ENCODE peak calls at places on chromosome 7, in seven cellular contexts. One of them, this sample, is unnamed.

GRCh38 chr7:134948736-134949135 is 37.6 kb upstream of the AGBL3 start:
- DNase-seq in H1: no peak
- DNase-seq in K562: no peak
- DNase-seq in GM12891: no peak
- DNase-seq in HepG2: no peak
- DNase-seq in SK-N-SH: no peak
- DNase-seq in GM12878: no peak
- DNase-seq in this sample: no peak

GRCh38 chr7:55365103-55365679 is at the start of gene LANCL2:
- DNase-seq in H1: no peak
- DNase-seq in K562: peak; percentile 61
- DNase-seq in GM12891: no peak
- DNase-seq in HepG2: no peak
- DNase-seq in SK-N-SH: peak; percentile 83
- DNase-seq in GM12878: no peak
- DNase-seq in this sample: no peak

GRCh38 chr7:66267249-66267648 is 62.1 kb downstream of the TPST1 start:
- DNase-seq in H1: no peak
- DNase-seq in K562: no peak
- DNase-seq in GM12891: no peak
- DNase-seq in HepG2: no peak
- DNase-seq in SK-N-SH: no peak
- DNase-seq in GM12878: no peak
- DNase-seq in this sample: no peak

GRCh38 chr7:46908770-46909169 is 673.1 kb downstream of the TNS3 start:
- DNase-seq in H1: no peak
- DNase-seq in K562: no peak
- DNase-seq in GM12891: no peak
- DNase-seq in HepG2: no peak
- DNase-seq in SK-N-SH: no peak
- DNase-seq in GM12878: no peak
- DNase-seq in this sample: no peak

GRCh38 chr7:30813466-30813865 is 42.2 kb downstream of the MINDY4 start:
- DNase-seq in H1: no peak
- DNase-seq in K562: no peak
- DNase-seq in GM12891: no peak
- DNase-seq in HepG2: no peak
- DNase-seq in SK-N-SH: no peak
- DNase-seq in GM12878: no peak
- DNase-seq in this sample: no peak

GRCh38 chr7:101172005-101172853 is 6.9 kb upstream of the VGF start:
- DNase-seq in H1: peak; percentile 77
- DNase-seq in K562: no peak
- DNase-seq in GM12891: no peak
- DNase-seq in HepG2: no peak
- DNase-seq in SK-N-SH: peak; percentile 36
- DNase-seq in GM12878: no peak
- DNase-seq in this sample: no peak

GRCh38 chr7:132154248-132154647 is 422.0 kb downstream of the PLXNA4 start:
- DNase-seq in H1: no peak
- DNase-seq in K562: no peak
- DNase-seq in GM12891: no peak
- DNase-seq in HepG2: no peak
- DNase-seq in SK-N-SH: no peak
- DNase-seq in GM12878: no peak
- DNase-seq in this sample: no peak

GRCh38 chr7:153522261-153522660 is 529.9 kb upstream of the DPP6 start:
- DNase-seq in H1: no peak
- DNase-seq in K562: no peak
- DNase-seq in GM12891: no peak
- DNase-seq in HepG2: no peak
- DNase-seq in SK-N-SH: no peak
- DNase-seq in GM12878: no peak
- DNase-seq in this sample: no peak

GRCh38 chr7:76357379-76358052 is 1.3 kb downstream of the YWHAG start:
- DNase-seq in H1: no peak
- DNase-seq in K562: no peak
- DNase-seq in GM12891: no peak
- DNase-seq in HepG2: no peak
- DNase-seq in SK-N-SH: no peak
- DNase-seq in GM12878: no peak
- DNase-seq in this sample: no peak

GRCh38 chr7:94374721-94375120 is 20.0 kb upstream of the COL1A2 start:
- DNase-seq in H1: no peak
- DNase-seq in K562: no peak
- DNase-seq in GM12891: no peak
- DNase-seq in HepG2: no peak
- DNase-seq in SK-N-SH: no peak
- DNase-seq in GM12878: no peak
- DNase-seq in this sample: no peak

GRCh38 chr7:28528899-28529298 is 116.6 kb downstream of the CREB5 start:
- DNase-seq in H1: no peak
- DNase-seq in K562: no peak
- DNase-seq in GM12891: no peak
- DNase-seq in HepG2: no peak
- DNase-seq in SK-N-SH: no peak
- DNase-seq in GM12878: no peak
- DNase-seq in this sample: no peak

GRCh38 chr7:95793658-95794057 is 21.3 kb downstream of the DYNC1I1 start:
- DNase-seq in H1: no peak
- DNase-seq in K562: no peak
- DNase-seq in GM12891: no peak
- DNase-seq in HepG2: no peak
- DNase-seq in SK-N-SH: no peak
- DNase-seq in GM12878: no peak
- DNase-seq in this sample: no peak

GRCh38 chr7:95796617-95797016 is 24.3 kb downstream of the DYNC1I1 start:
- DNase-seq in H1: no peak
- DNase-seq in K562: no peak
- DNase-seq in GM12891: no peak
- DNase-seq in HepG2: no peak
- DNase-seq in SK-N-SH: no peak
- DNase-seq in GM12878: no peak
- DNase-seq in this sample: no peak

GRCh38 chr7:95800787-95801186 is 28.4 kb downstream of the DYNC1I1 start:
- DNase-seq in H1: no peak
- DNase-seq in K562: no peak
- DNase-seq in GM12891: no peak
- DNase-seq in HepG2: no peak
- DNase-seq in SK-N-SH: no peak
- DNase-seq in GM12878: no peak
- DNase-seq in this sample: no peak

GRCh38 chr7:95794917-95795515 is 22.7 kb downstream of the DYNC1I1 start:
- DNase-seq in H1: no peak
- DNase-seq in K562: peak; percentile 63
- DNase-seq in GM12891: no peak
- DNase-seq in HepG2: peak; percentile 24
- DNase-seq in SK-N-SH: peak; percentile 26
- DNase-seq in GM12878: no peak
- DNase-seq in this sample: no peak

DNA sequence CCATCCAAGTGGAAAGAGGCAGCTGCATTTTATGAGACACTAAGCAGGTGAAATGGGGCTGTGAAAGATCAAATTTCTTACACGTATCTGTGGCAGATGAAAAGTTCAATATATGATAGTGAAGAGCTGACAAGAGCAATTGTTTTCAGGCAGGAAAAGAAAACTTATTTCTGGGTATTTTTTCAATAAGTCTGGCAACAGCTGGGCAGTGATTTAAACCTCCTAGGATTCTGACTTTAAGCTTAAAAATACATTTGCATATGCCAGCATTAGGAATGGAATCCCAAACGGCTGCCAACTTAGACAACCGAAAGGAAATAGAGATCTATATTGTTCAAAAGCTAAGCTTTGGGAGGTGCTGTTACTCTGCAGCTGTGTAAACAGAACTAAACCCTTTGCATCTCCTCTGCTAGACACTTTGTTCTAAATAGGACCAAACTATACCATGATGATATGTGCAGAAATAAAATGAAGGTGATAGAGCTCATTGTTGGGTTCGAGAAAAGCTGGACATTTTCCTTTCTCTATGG is 26.1 kb downstream of the DYNC1I1 start:
- DNase-seq in H1: no peak
- DNase-seq in K562: no peak
- DNase-seq in GM12891: no peak
- DNase-seq in HepG2: no peak
- DNase-seq in SK-N-SH: no peak
- DNase-seq in GM12878: no peak
- DNase-seq in this sample: no peak
- TF ChIP-seq TAF1 in H1: no peak
- TF ChIP-seq TAF1 in K562: no peak
- TF ChIP-seq TAF1 in GM12891: no peak
- TF ChIP-seq TAF1 in HepG2: no peak
- TF ChIP-seq TAF1 in SK-N-SH: no peak
- TF ChIP-seq TAF1 in GM12878: no peak
- TF ChIP-seq TAF1 in this sample: no peak

DNA sequence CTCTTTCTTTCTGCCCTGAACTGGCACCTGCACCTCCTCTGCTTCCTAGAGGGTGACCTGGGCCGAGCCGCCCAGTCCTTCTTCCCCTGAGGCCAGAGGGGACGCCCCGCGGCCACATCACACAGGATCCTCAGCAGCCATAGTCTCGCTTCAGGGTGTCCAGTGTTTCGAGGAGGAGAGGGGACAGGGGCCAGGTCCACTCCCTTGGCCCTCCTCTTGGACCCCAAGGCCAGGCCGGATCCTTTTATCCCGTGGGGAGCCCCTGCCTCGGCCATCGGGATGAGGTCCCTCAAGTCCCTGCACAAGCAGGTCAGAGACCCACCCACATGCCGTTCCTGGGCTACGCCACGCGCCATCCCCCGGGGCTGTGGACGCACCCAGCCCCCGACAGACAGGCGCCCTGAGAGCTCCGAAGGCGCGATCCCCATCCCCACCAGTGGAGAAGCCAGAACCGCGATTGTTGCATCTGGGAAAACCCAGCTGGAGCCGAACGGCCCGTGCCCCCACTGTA is 3.6 kb downstream of the BHLHA15 start:
- DNase-seq in H1: no peak
- DNase-seq in K562: no peak
- DNase-seq in GM12891: no peak
- DNase-seq in HepG2: no peak
- DNase-seq in SK-N-SH: peak; percentile 61
- DNase-seq in GM12878: no peak
- DNase-seq in this sample: no peak
- TF ChIP-seq TAF1 in H1: no peak
- TF ChIP-seq TAF1 in K562: no peak
- TF ChIP-seq TAF1 in GM12891: no peak
- TF ChIP-seq TAF1 in HepG2: no peak
- TF ChIP-seq TAF1 in SK-N-SH: no peak
- TF ChIP-seq TAF1 in GM12878: no peak
- TF ChIP-seq TAF1 in this sample: no peak

DNA sequence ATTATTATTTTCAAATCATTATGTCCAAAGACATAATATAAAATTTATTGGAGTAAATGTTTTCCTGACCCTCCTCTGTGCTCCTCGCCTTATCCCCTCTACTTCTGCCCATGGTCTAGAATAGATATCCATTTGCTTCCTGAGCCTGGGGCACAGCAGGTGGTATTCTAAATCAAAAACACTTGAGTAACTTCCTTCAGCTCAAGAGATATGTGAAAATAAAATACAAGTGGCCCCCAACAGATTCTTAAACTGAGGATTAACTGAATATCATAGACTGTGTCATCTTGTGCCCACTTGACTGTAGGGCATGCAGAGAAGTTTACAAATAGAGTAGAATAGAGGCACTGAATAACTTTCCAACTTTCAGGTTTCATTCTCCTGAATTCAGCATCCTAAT is 59.1 kb downstream of the HGF start:
- DNase-seq in H1: no peak
- DNase-seq in K562: no peak
- DNase-seq in GM12891: no peak
- DNase-seq in HepG2: no peak
- DNase-seq in SK-N-SH: no peak
- DNase-seq in GM12878: no peak
- DNase-seq in this sample: no peak
- TF ChIP-seq TAF1 in H1: no peak
- TF ChIP-seq TAF1 in K562: no peak
- TF ChIP-seq TAF1 in GM12891: no peak
- TF ChIP-seq TAF1 in HepG2: no peak
- TF ChIP-seq TAF1 in SK-N-SH: no peak
- TF ChIP-seq TAF1 in GM12878: no peak
- TF ChIP-seq TAF1 in this sample: no peak

DNA sequence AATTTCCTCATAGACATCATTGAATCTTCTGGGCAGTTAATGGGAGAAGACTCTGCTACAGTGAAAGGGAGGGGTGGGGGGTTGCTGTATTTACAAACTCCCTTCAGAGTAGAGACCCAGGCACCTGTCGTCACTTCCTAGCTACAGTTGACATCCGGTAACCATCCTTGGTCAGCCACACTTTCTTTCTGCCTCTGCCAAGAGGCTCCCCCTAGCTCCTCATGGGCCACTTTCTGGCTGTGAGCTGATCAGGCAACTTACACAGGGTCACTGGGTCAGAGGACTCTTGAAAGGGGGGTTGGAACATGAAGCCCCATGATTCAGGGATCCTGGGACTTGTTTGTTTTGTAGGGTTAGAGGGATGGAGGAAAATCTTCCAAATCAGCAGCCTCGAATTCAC is 1.2 kb downstream of the TECPR1 start:
- DNase-seq in H1: no peak
- DNase-seq in K562: no peak
- DNase-seq in GM12891: no peak
- DNase-seq in HepG2: no peak
- DNase-seq in SK-N-SH: no peak
- DNase-seq in GM12878: no peak
- DNase-seq in this sample: no peak
- TF ChIP-seq TAF1 in H1: no peak
- TF ChIP-seq TAF1 in K562: no peak
- TF ChIP-seq TAF1 in GM12891: peak; percentile 30
- TF ChIP-seq TAF1 in HepG2: no peak
- TF ChIP-seq TAF1 in SK-N-SH: no peak
- TF ChIP-seq TAF1 in GM12878: no peak
- TF ChIP-seq TAF1 in this sample: peak; percentile 34